ENCODE peak calls at places on chromosomes 16 and 17, in five cellular contexts. B, M, T, G and L are unnamed samples.
A peak's percentile ranks its signal among the peaks of the same experiment; 100 is the strongest.

GRCh38 chr17:27550291-27550930 is 80.6 kb upstream of the LGALS9 start:
- DNase-seq in B (no peak), M (no peak), T (no peak), G (no peak), L (no peak)

GRCh38 chr17:57875109-57876022 is 25.5 kb upstream of the MRPS23 start:
- DNase-seq in B (peak; percentile 98), M (peak; percentile 91), T (peak; percentile 95), G (peak; percentile 88), L (peak; percentile 97)

GRCh38 chr17:57548421-57549385 is 196.4 kb downstream of the CCDC182 start:
- DNase-seq in B (peak; percentile 43), M (no peak), T (no peak), G (no peak), L (peak; percentile 30)

GRCh38 chr17:62696726-62697490 is 69.4 kb downstream of the MRC2 start:
- DNase-seq in B (no peak), M (no peak), T (no peak), G (no peak), L (no peak)

GRCh38 chr17:152860-153420 is 15.6 kb downstream of the SCGB1C2 start:
- DNase-seq in B (no peak), M (no peak), T (no peak), G (no peak), L (no peak)

GRCh38 chr17:81254955-81255717 is 16.0 kb downstream of the NDUFAF8 start:
- DNase-seq in B (peak; percentile 79), M (peak; percentile 84), T (no peak), G (peak; percentile 80), L (peak; percentile 68)

GRCh38 chr17:42456223-42457106 is 2.2 kb upstream of the ATP6V0A1 start:
- DNase-seq in B (peak; percentile 82), M (no peak), T (peak; percentile 49), G (no peak), L (peak; percentile 85)

GRCh38 chr16:48965391-48965790 is 316.2 kb downstream of the CBLN1 start:
- DNase-seq in B (no peak), M (no peak), T (no peak), G (no peak), L (peak; percentile 65)

GRCh38 chr16:27325736-27326135 is 12.0 kb downstream of the IL4R start:
- DNase-seq in B (no peak), M (no peak), T (no peak), G (no peak), L (no peak)

GRCh38 chr16:87855852-87856715 is 13.2 kb downstream of the SLC7A5 start:
- DNase-seq in B (peak; percentile 81), M (no peak), T (no peak), G (peak; percentile 50), L (peak; percentile 17)

GRCh38 chr16:11507991-11508390 is 78.7 kb downstream of the LITAF start:
- DNase-seq in B (no peak), M (no peak), T (no peak), G (no peak), L (no peak)

GRCh38 chr17:82452162-82452561 is 1.6 kb upstream of the CYBC1 start:
- DNase-seq in B (no peak), M (no peak), T (no peak), G (no peak), L (no peak)

GRCh38 chr16:9095998-9096397 is 4.6 kb downstream of the HAPSTR1 start:
- DNase-seq in B (no peak), M (no peak), T (no peak), G (no peak), L (no peak)

GRCh38 chr16:62805221-62805857 is 769.1 kb upstream of the CDH8 start:
- DNase-seq in B (no peak), M (no peak), T (no peak), G (peak; percentile 53), L (no peak)

GRCh38 chr17:81139428-81139827 is 25.9 kb upstream of the PVALEF start:
- DNase-seq in B (no peak), M (no peak), T (no peak), G (no peak), L (no peak)

GRCh38 chr16:78706637-78707036 is 607.2 kb downstream of the WWOX start:
- DNase-seq in B (no peak), M (peak; percentile 6), T (no peak), G (no peak), L (no peak)

GRCh38 chr16:50011707-50012106 is 13.3 kb upstream of the CNEP1R1 start:
- DNase-seq in B (no peak), M (no peak), T (no peak), G (no peak), L (peak; percentile 23)

GRCh38 chr17:46764335-46764708 is 54.2 kb downstream of the WNT3 start:
- DNase-seq in B (no peak), M (no peak), T (no peak), G (no peak), L (no peak)

GRCh38 chr16:61182416-61182815 is 853.8 kb downstream of the CDH8 start:
- DNase-seq in B (no peak), M (no peak), T (no peak), G (no peak), L (no peak)

GRCh38 chr17:55641559-55642160 is 81.0 kb downstream of the TMEM100 start:
- DNase-seq in B (peak; percentile 42), M (peak; percentile 76), T (peak; percentile 11), G (peak; percentile 61), L (peak; percentile 75)

GRCh38 chr16:84082835-84083569 is 33.7 kb downstream of the MBTPS1 start:
- DNase-seq in B (no peak), M (no peak), T (no peak), G (peak; percentile 37), L (no peak)

GRCh38 chr16:84085271-84085667 is 31.5 kb downstream of the MBTPS1 start:
- DNase-seq in B (no peak), M (no peak), T (no peak), G (no peak), L (no peak)

GRCh38 chr16:84086357-84086756 is 30.4 kb downstream of the MBTPS1 start:
- DNase-seq in B (no peak), M (no peak), T (no peak), G (no peak), L (no peak)

GRCh38 chr16:84085774-84086173 is 31.0 kb downstream of the MBTPS1 start:
- DNase-seq in B (no peak), M (no peak), T (no peak), G (no peak), L (no peak)

DNA sequence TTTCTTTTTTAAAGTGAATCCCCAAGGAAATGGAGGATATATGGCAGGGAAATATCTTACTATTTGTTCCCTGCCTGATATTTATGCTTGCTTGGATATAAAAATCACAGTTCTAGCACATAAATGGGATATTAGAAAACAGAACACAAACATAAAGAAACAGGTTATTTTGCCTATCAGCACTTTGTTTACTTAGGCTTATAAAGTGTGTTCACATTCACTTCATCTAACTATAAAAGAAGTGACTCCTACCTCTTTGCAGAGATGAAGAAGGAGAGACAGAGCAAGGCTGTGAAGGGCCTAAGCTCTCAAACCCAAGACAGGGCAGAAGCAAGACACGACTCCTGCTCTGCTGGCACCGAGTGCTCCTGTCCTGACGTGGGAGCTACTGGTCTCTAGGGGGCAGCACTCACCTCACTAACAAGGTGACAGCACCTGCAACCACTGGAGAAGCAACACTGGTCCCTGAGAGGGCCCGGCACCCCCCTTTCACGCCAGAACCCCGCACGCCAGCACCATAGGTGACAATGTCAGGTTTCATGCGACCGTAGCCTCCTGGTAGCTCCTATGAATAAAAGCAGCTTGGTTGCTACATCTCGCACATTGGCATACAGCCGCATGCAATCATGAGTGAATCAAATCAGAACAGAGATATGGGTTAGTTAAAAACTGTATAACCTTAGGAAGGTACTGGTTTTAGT is 32.0 kb downstream of the MBTPS1 start:
- DNase-seq in B (peak; percentile 64), M (peak; percentile 95), T (no peak), G (no peak), L (peak; percentile 65)
- TF ChIP-seq CTCF in B (peak; percentile 83), M (peak; percentile 82), T (peak; percentile 83), G (peak; percentile 56), L (peak; percentile 73)

GRCh38 chr17:44315760-44316731 is 7.6 kb downstream of the RUNDC3A start:
- DNase-seq in B (no peak), M (peak; percentile 98), T (no peak), G (no peak), L (no peak)

GRCh38 chr17:44314524-44314868 is 6.1 kb downstream of the RUNDC3A start:
- DNase-seq in B (no peak), M (no peak), T (no peak), G (no peak), L (no peak)

GRCh38 chr17:44317545-44317944 is 7.1 kb downstream of the SLC25A39 start:
- DNase-seq in B (no peak), M (no peak), T (no peak), G (no peak), L (no peak)

GRCh38 chr17:44314031-44314430 is 5.6 kb downstream of the RUNDC3A start:
- DNase-seq in B (no peak), M (no peak), T (no peak), G (no peak), L (no peak)

DNA sequence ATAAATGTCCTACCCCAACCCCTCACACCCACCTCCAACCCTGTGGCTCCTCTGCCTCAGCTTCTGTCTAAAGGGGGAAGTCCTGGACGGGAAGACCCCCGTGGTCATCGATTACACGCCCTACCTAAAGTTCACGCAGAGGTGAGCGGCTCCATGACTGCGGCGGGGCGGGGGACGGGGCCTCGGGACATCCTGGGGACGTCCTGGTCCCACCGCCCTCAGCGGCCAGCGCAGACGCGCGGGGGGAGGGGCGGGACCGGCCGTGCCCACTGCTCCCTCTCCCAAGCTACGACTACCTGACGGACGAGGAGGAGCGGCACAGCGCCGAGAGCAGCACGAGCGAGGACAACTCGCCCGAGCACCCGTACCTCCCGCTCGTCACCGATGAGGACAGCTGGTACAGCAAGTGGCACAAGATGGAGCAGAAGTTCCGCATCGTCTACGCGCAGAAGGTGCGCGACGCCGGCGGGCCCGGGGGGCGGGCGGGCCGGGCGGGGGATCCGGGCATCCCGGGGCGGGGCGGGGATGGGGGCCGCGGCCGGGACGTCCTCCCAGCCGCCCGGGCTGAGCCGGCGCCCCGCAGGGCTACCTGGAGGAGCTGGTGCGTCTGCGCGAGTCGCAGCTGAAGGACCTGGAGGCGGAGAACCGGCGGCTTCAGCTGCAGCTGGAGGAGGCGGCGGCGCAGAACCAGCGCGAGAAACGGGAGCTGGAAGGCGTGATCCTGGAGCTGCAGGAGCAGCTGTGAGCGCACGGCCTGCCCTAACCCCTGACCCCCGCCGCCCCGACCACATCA is 6.7 kb downstream of the RUNDC3A start:
- DNase-seq in B (no peak), M (peak; percentile 87), T (no peak), G (no peak), L (no peak)
- H3K4me3 ChIP-seq in B (no peak overlapping the region), M (peak overlapping the region; percentile 58), T (peak overlapping the region; percentile 10), G (no peak overlapping the region), L (no peak overlapping the region)

DNA sequence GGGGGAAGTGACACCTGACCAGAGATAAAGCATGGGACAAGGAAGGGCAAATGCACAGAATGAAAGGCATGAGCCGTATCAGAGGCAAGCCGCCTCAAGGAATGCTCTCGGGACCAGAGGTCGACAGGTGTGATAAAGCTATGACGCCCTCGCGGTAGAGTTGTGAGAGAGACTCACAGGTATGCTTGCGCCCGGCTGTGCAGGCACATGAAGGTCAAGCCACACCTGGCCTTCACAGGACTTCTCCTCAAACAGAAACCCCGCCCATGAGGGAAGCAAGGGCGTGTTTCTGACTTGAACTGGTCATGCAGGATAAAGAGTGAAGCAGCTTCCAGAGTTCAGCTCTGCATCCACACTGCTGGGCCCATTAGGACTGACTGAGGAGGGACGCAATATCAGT is 7.8 kb downstream of the NCBP3 start:
- DNase-seq in B (no peak), M (no peak), T (no peak), G (no peak), L (no peak)
- TF ChIP-seq CTCF in B (no peak), M (no peak), T (no peak), G (no peak), L (no peak)

GRCh38 chr17:75060434-75061054 is 13.5 kb downstream of the KCTD2 start:
- DNase-seq in B (no peak), M (no peak), T (no peak), G (no peak), L (no peak)
- H3K4me3 ChIP-seq in B (no peak overlapping the region), M (no peak overlapping the region), T (no peak overlapping the region), G (no peak overlapping the region), L (no peak overlapping the region)